ENCODE peak calls at places on chromosomes 12 and 14, in eight cellular contexts. Z is BE2C; Q is activated T-helper 9 cell treated with anti-CD3 and anti-CD28 coated beads, Interleukin-2, amount 50 U/mL, for 16 hours; N is GM03348; R is hypothalamus; E is ovary; I is A549; F is EH. W is an unnamed sample.
A peak's percentile ranks its signal among the peaks of the same experiment; 100 is the strongest.

GRCh38 chr14:76998777-76999366 is 29.6 kb downstream of the IRF2BPL start:
- DNase-seq in Z (no peak), Q (no peak), N (no peak), R (no peak), E (no peak), I (no peak), F (no peak), W (no peak)

GRCh38 chr12:52029686-52030085 is 21.6 kb upstream of the NR4A1 start:
- DNase-seq in Z (peak; percentile 88), Q (no peak), N (no peak), R (peak; percentile 55), E (no peak), I (peak; percentile 62), F (peak; percentile 73), W (no peak)

GRCh38 chr14:34484726-34485125 is 22.7 kb upstream of the SPTSSA start:
- DNase-seq in Z (peak; percentile 57), Q (no peak), N (no peak), R (no peak), E (no peak), I (no peak), F (no peak), W (no peak)

GRCh38 chr12:122503783-122504590 is 3.3 kb upstream of the ZCCHC8 start:
- DNase-seq in Z (no peak), Q (no peak), N (no peak), R (no peak), E (no peak), I (no peak), F (no peak), W (no peak)

GRCh38 chr12:10235761-10236631 is 23.3 kb downstream of the GABARAPL1 start:
- DNase-seq in Z (peak; percentile 18), Q (peak; percentile 18), N (peak; percentile 70), R (no peak), E (peak; percentile 46), I (peak; percentile 38), F (peak; percentile 48), W (peak; percentile 27)

GRCh38 chr14:74978416-74978947 is 23.1 kb upstream of the PGF start:
- DNase-seq in Z (peak; percentile 68), Q (no peak), N (no peak), R (no peak), E (no peak), I (no peak), F (peak; percentile 73), W (no peak)

GRCh38 chr12:94585624-94586023 is 64.7 kb downstream of the TMCC3 start:
- DNase-seq in Z (no peak), Q (no peak), N (no peak), R (no peak), E (no peak), I (no peak), F (no peak), W (no peak)

GRCh38 chr14:34035177-34035933 is 84.5 kb upstream of the EGLN3 start:
- DNase-seq in Z (no peak), Q (no peak), N (no peak), R (no peak), E (no peak), I (no peak), F (no peak), W (no peak)

GRCh38 chr12:5379737-5380496 is 52.0 kb upstream of the NTF3 start:
- DNase-seq in Z (no peak), Q (no peak), N (no peak), R (no peak), E (no peak), I (no peak), F (no peak), W (no peak)

GRCh38 chr12:69435644-69436043 is 34.5 kb upstream of the FRS2 start:
- DNase-seq in Z (no peak), Q (no peak), N (peak; percentile 21), R (no peak), E (no peak), I (no peak), F (peak; percentile 67), W (no peak)

GRCh38 chr14:60646202-60646886 is 2.9 kb downstream of the SIX1 start:
- DNase-seq in Z (no peak), Q (no peak), N (peak; percentile 24), R (no peak), E (no peak), I (no peak), F (peak; percentile 23), W (no peak)

GRCh38 chr14:75011356-75012097 is 8.8 kb downstream of the EIF2B2 start:
- DNase-seq in Z (no peak), Q (no peak), N (peak; percentile 55), R (no peak), E (no peak), I (no peak), F (peak; percentile 79), W (no peak)

GRCh38 chr14:77151245-77151644 is 9.7 kb upstream of the ZDHHC22 start:
- DNase-seq in Z (peak; percentile 67), Q (no peak), N (peak; percentile 53), R (no peak), E (no peak), I (peak; percentile 55), F (peak; percentile 30), W (no peak)

GRCh38 chr12:50351120-50352043 is 45.0 kb downstream of the FAM186A start:
- DNase-seq in Z (peak; percentile 93), Q (no peak), N (no peak), R (no peak), E (no peak), I (no peak), F (peak; percentile 22), W (no peak)

GRCh38 chr12:50186667-50187066 is 19.5 kb upstream of the CERS5 start:
- DNase-seq in Z (no peak), Q (no peak), N (peak; percentile 37), R (no peak), E (no peak), I (no peak), F (peak; percentile 89), W (no peak)

GRCh38 chr14:54338696-54339317 is 58.0 kb upstream of the CDKN3 start:
- DNase-seq in Z (no peak), Q (no peak), N (peak; percentile 38), R (no peak), E (no peak), I (peak; percentile 18), F (peak; percentile 55), W (no peak)

GRCh38 chr14:20631023-20631820 is 10.3 kb downstream of the OR6S1 start:
- DNase-seq in Z (peak; percentile 71), Q (no peak), N (peak; percentile 18), R (no peak), E (peak; percentile 71), I (peak; percentile 69), F (peak; percentile 60), W (no peak)

GRCh38 chr12:110179291-110179690 is 55.1 kb downstream of the IFT81 start:
- DNase-seq in Z (no peak), Q (no peak), N (no peak), R (no peak), E (no peak), I (no peak), F (peak; percentile 88), W (no peak)

GRCh38 chr14:40119765-40120164 is 687.5 kb upstream of the FBXO33 start:
- DNase-seq in Z (no peak), Q (no peak), N (no peak), R (no peak), E (no peak), I (no peak), F (no peak), W (no peak)

GRCh38 chr12:18580286-18580685 is 157.5 kb downstream of the PLCZ1 start:
- DNase-seq in Z (no peak), Q (no peak), N (peak; percentile 12), R (no peak), E (no peak), I (no peak), F (no peak), W (no peak)

GRCh38 chr12:42760550-42760949 is 171.0 kb upstream of the PRICKLE1 start:
- DNase-seq in Z (no peak), Q (no peak), N (no peak), R (no peak), E (no peak), I (no peak), F (no peak), W (no peak)

GRCh38 chr14:36824854-36825253 is 163.2 kb downstream of the PAX9 start:
- DNase-seq in Z (no peak), Q (no peak), N (no peak), R (no peak), E (no peak), I (no peak), F (no peak), W (no peak)

GRCh38 chr14:93952829-93953228 is 23.5 kb downstream of the ASB2 start:
- DNase-seq in Z (no peak), Q (no peak), N (no peak), R (no peak), E (no peak), I (no peak), F (no peak), W (no peak)

GRCh38 chr14:61456720-61457119 is 135.3 kb downstream of the PRKCH start:
- DNase-seq in Z (peak; percentile 91), Q (peak; percentile 72), N (peak; percentile 86), R (peak; percentile 62), E (peak; percentile 83), I (peak; percentile 86), F (peak; percentile 78), W (peak; percentile 78)

GRCh38 chr12:71652656-71653055 is 11.0 kb downstream of the ZFC3H1 start:
- DNase-seq in Z (no peak), Q (no peak), N (peak; percentile 20), R (no peak), E (no peak), I (no peak), F (no peak), W (no peak)

W was measured in activated gamma-delta T cell treated with anti-CD3 and anti-CD28 coated beads, Interleukin-2, amount 50 U/mL, for 16 hours.